ENCODE peak calls at places on chromosome 13, in five cellular contexts. P is endothelial cell; U is stimulated activated CD8-positive, alpha-beta memory T cell treated with anti-CD3 and anti-CD28 coated beads, Interleukin-7, amount 100 ng/mL, for 48 hours; F is T-helper 17 cell; A is cardiac fibroblast. C is an unnamed sample.

GRCh38 chr13:95573226-95573625 is 20.7 kb downstream of the CLDN10 start:
- DNase-seq in F (no peak), P (no peak), A (peak; percentile 73), U (no peak), C (no peak)

GRCh38 chr13:21675095-21676007 is 4.5 kb downstream of the FGF9 start:
- DNase-seq in F (no peak), U (no peak), P (no peak), A (no peak), C (peak; percentile 30)

GRCh38 chr13:33744589-33745369 is 73.2 kb upstream of the RFC3 start:
- DNase-seq in U (no peak), F (no peak), P (no peak), A (no peak), C (no peak)

GRCh38 chr13:96181886-96182285 is 92.0 kb downstream of the HS6ST3 start:
- DNase-seq in F (no peak), A (peak; percentile 25), P (no peak), U (no peak), C (no peak)

GRCh38 chr13:41985788-41986508 is 25.0 kb upstream of the VWA8 start:
- DNase-seq in P (no peak), A (peak; percentile 14), U (no peak), F (no peak), C (no peak)

GRCh38 chr13:33205804-33206221 is 79.7 kb downstream of the STARD13 start:
- DNase-seq in F (no peak), U (no peak), P (peak; percentile 28), A (peak; percentile 64), C (no peak)

GRCh38 chr13:59261928-59262488 is 901.7 kb downstream of the DIAPH3 start:
- DNase-seq in P (peak; percentile 8), U (no peak), A (peak; percentile 29), F (no peak), C (no peak)

GRCh38 chr13:28557725-28558124 is 62.8 kb upstream of the FLT1 start:
- DNase-seq in U (no peak), F (no peak), A (no peak), P (no peak), C (no peak)

GRCh38 chr13:44063467-44063866 is 183.8 kb downstream of the LACC1 start:
- DNase-seq in U (no peak), A (no peak), F (no peak), P (no peak), C (no peak)

GRCh38 chr13:63706751-63707150 is 2291.1 kb upstream of the PCDH20 start:
- DNase-seq in P (no peak), F (no peak), U (no peak), A (no peak), C (no peak)

GRCh38 chr13:109402976-109403375 is 383.4 kb downstream of the IRS2 start:
- DNase-seq in A (no peak), U (no peak), F (no peak), P (no peak), C (no peak)

GRCh38 chr13:31201341-31202024 is 1.7 kb downstream of the B3GLCT start:
- DNase-seq in A (peak; percentile 63), F (no peak), P (no peak), U (no peak), C (no peak)

GRCh38 chr13:23902975-23903905 is 5.9 kb upstream of the C1QTNF9B start:
- DNase-seq in U (no peak), F (no peak), A (no peak), P (peak; percentile 38), C (no peak)

GRCh38 chr13:43057653-43058317 is 34.4 kb downstream of the DNAJC15 start:
- DNase-seq in U (no peak), A (peak; percentile 71), F (peak; percentile 33), P (peak; percentile 24), C (no peak)

GRCh38 chr13:30355405-30355741 is 48.0 kb upstream of the KATNAL1 start:
- DNase-seq in U (no peak), A (no peak), P (peak; percentile 47), F (no peak), C (no peak)

GRCh38 chr13:20489185-20489820 is 36.4 kb downstream of the CRYL1 start:
- DNase-seq in A (no peak), F (peak; percentile 33), U (no peak), P (no peak), C (no peak)

GRCh38 chr13:114099191-114099590 is 33.2 kb downstream of the RASA3 start:
- DNase-seq in U (no peak), P (no peak), F (no peak), A (peak; percentile 97), C (no peak)

GRCh38 chr13:110503037-110503901 is 58.3 kb downstream of the RAB20 start:
- DNase-seq in F (no peak), U (no peak), P (no peak), A (peak; percentile 85), C (no peak)

GRCh38 chr13:28421674-28422410 is 73.1 kb downstream of the FLT1 start:
- DNase-seq in P (no peak), A (no peak), F (no peak), U (no peak), C (no peak)

GRCh38 chr13:99123101-99124045 is 77.3 kb upstream of the UBAC2 start:
- DNase-seq in P (no peak), F (no peak), U (no peak), A (peak; percentile 62), C (no peak)

C was measured in central memory CD8-positive, alpha-beta T cell.